ENCODE peak calls at places on chromosome 2, in eight cellular contexts. One of them, this sample, is unnamed.

GRCh38 chr2:61221819-61222218 is 59.8 kb downstream of the C2orf74 start:
- DNase-seq in type B pancreatic cell: no peak
- DNase-seq in heart left ventricle: no peak
- DNase-seq in astrocyte of the cerebellum: no peak
- DNase-seq in fibroblast of pulmonary artery: no peak
- DNase-seq in keratinocyte: no peak
- DNase-seq in dorsolateral prefrontal cortex: no peak
- DNase-seq in HepG2: no peak
- DNase-seq in this sample: no peak

GRCh38 chr2:158990397-158991209 is 22.2 kb downstream of the TANC1 start:
- DNase-seq in type B pancreatic cell: no peak
- DNase-seq in heart left ventricle: no peak
- DNase-seq in astrocyte of the cerebellum: peak
- DNase-seq in fibroblast of pulmonary artery: peak
- DNase-seq in keratinocyte: peak
- DNase-seq in dorsolateral prefrontal cortex: no peak
- DNase-seq in HepG2: no peak
- DNase-seq in this sample: no peak

GRCh38 chr2:175955168-175955567 is 46.9 kb downstream of the LNPK start:
- DNase-seq in type B pancreatic cell: no peak
- DNase-seq in heart left ventricle: no peak
- DNase-seq in astrocyte of the cerebellum: no peak
- DNase-seq in fibroblast of pulmonary artery: no peak
- DNase-seq in keratinocyte: no peak
- DNase-seq in dorsolateral prefrontal cortex: no peak
- DNase-seq in HepG2: no peak
- DNase-seq in this sample: no peak

GRCh38 chr2:150625300-150625699 is 137.8 kb upstream of the RND3 start:
- DNase-seq in type B pancreatic cell: no peak
- DNase-seq in heart left ventricle: no peak
- DNase-seq in astrocyte of the cerebellum: no peak
- DNase-seq in fibroblast of pulmonary artery: no peak
- DNase-seq in keratinocyte: no peak
- DNase-seq in dorsolateral prefrontal cortex: no peak
- DNase-seq in HepG2: no peak
- DNase-seq in this sample: no peak

GRCh38 chr2:127321306-127321705 is 27.4 kb upstream of the ERCC3 start:
- DNase-seq in type B pancreatic cell: no peak
- DNase-seq in heart left ventricle: no peak
- DNase-seq in astrocyte of the cerebellum: no peak
- DNase-seq in fibroblast of pulmonary artery: peak
- DNase-seq in keratinocyte: no peak
- DNase-seq in dorsolateral prefrontal cortex: no peak
- DNase-seq in HepG2: peak
- DNase-seq in this sample: no peak

GRCh38 chr2:224085246-224085645 is 46.2 kb upstream of the SERPINE2 start:
- DNase-seq in type B pancreatic cell: no peak
- DNase-seq in heart left ventricle: no peak
- DNase-seq in astrocyte of the cerebellum: no peak
- DNase-seq in fibroblast of pulmonary artery: no peak
- DNase-seq in keratinocyte: no peak
- DNase-seq in dorsolateral prefrontal cortex: no peak
- DNase-seq in HepG2: peak
- DNase-seq in this sample: no peak

GRCh38 chr2:119683717-119684443 is 4.9 kb downstream of the TMEM177 start:
- DNase-seq in type B pancreatic cell: no peak
- DNase-seq in heart left ventricle: no peak
- DNase-seq in astrocyte of the cerebellum: no peak
- DNase-seq in fibroblast of pulmonary artery: peak
- DNase-seq in keratinocyte: no peak
- DNase-seq in dorsolateral prefrontal cortex: peak
- DNase-seq in HepG2: no peak
- DNase-seq in this sample: no peak

GRCh38 chr2:121356058-121356640 is 71.1 kb upstream of the TFCP2L1 start:
- DNase-seq in type B pancreatic cell: no peak
- DNase-seq in heart left ventricle: peak
- DNase-seq in astrocyte of the cerebellum: peak
- DNase-seq in fibroblast of pulmonary artery: peak
- DNase-seq in keratinocyte: peak
- DNase-seq in dorsolateral prefrontal cortex: no peak
- DNase-seq in HepG2: peak
- DNase-seq in this sample: no peak

GRCh38 chr2:64989982-64990614 is 899 bp downstream of the SLC1A4 start:
- DNase-seq in type B pancreatic cell: peak
- DNase-seq in heart left ventricle: peak
- DNase-seq in astrocyte of the cerebellum: no peak
- DNase-seq in fibroblast of pulmonary artery: no peak
- DNase-seq in keratinocyte: no peak
- DNase-seq in dorsolateral prefrontal cortex: peak
- DNase-seq in HepG2: peak
- DNase-seq in this sample: peak

GRCh38 chr2:84906108-84906899 is 848 bp downstream of the TMSB10 start:
- DNase-seq in type B pancreatic cell: no peak
- DNase-seq in heart left ventricle: no peak
- DNase-seq in astrocyte of the cerebellum: no peak
- DNase-seq in fibroblast of pulmonary artery: no peak
- DNase-seq in keratinocyte: no peak
- DNase-seq in dorsolateral prefrontal cortex: peak
- DNase-seq in HepG2: no peak
- DNase-seq in this sample: peak

GRCh38 chr2:237486819-237487448 is at the start of gene MLPH:
- DNase-seq in type B pancreatic cell: no peak
- DNase-seq in heart left ventricle: no peak
- DNase-seq in astrocyte of the cerebellum: no peak
- DNase-seq in fibroblast of pulmonary artery: no peak
- DNase-seq in keratinocyte: no peak
- DNase-seq in dorsolateral prefrontal cortex: no peak
- DNase-seq in HepG2: no peak
- DNase-seq in this sample: no peak

GRCh38 chr2:72222829-72223564 is 75.3 kb upstream of the CYP26B1 start:
- DNase-seq in type B pancreatic cell: no peak
- DNase-seq in heart left ventricle: no peak
- DNase-seq in astrocyte of the cerebellum: peak
- DNase-seq in fibroblast of pulmonary artery: no peak
- DNase-seq in keratinocyte: no peak
- DNase-seq in dorsolateral prefrontal cortex: no peak
- DNase-seq in HepG2: no peak
- DNase-seq in this sample: no peak

GRCh38 chr2:79711098-79711497 is 198.2 kb downstream of the CTNNA2 start:
- DNase-seq in type B pancreatic cell: no peak
- DNase-seq in heart left ventricle: no peak
- DNase-seq in astrocyte of the cerebellum: no peak
- DNase-seq in fibroblast of pulmonary artery: no peak
- DNase-seq in keratinocyte: no peak
- DNase-seq in dorsolateral prefrontal cortex: no peak
- DNase-seq in HepG2: no peak
- DNase-seq in this sample: no peak

GRCh38 chr2:201116959-201117734 is 1.2 kb downstream of the CFLAR start:
- DNase-seq in type B pancreatic cell: no peak
- DNase-seq in heart left ventricle: peak
- DNase-seq in astrocyte of the cerebellum: peak
- DNase-seq in fibroblast of pulmonary artery: peak
- DNase-seq in keratinocyte: no peak
- DNase-seq in dorsolateral prefrontal cortex: no peak
- DNase-seq in HepG2: peak
- DNase-seq in this sample: no peak

GRCh38 chr2:64237266-64237665 is 93.0 kb upstream of the PELI1 start:
- DNase-seq in type B pancreatic cell: no peak
- DNase-seq in heart left ventricle: peak
- DNase-seq in astrocyte of the cerebellum: no peak
- DNase-seq in fibroblast of pulmonary artery: no peak
- DNase-seq in keratinocyte: no peak
- DNase-seq in dorsolateral prefrontal cortex: no peak
- DNase-seq in HepG2: no peak
- DNase-seq in this sample: no peak

GRCh38 chr2:740446-741293 is 63.5 kb upstream of the TMEM18 start:
- DNase-seq in type B pancreatic cell: peak
- DNase-seq in heart left ventricle: peak
- DNase-seq in astrocyte of the cerebellum: peak
- DNase-seq in fibroblast of pulmonary artery: peak
- DNase-seq in keratinocyte: peak
- DNase-seq in dorsolateral prefrontal cortex: peak
- DNase-seq in HepG2: peak
- DNase-seq in this sample: no peak
- TF ChIP-seq CTCF in type B pancreatic cell: no peak
- TF ChIP-seq CTCF in heart left ventricle: no peak
- TF ChIP-seq CTCF in astrocyte of the cerebellum: no peak
- TF ChIP-seq CTCF in fibroblast of pulmonary artery: no peak
- TF ChIP-seq CTCF in keratinocyte: no peak
- TF ChIP-seq CTCF in dorsolateral prefrontal cortex: no peak
- TF ChIP-seq CTCF in HepG2: peak
- TF ChIP-seq CTCF in this sample: no peak

GRCh38 chr2:3692375-3692774 is 11.0 kb upstream of the DCDC2C start:
- DNase-seq in type B pancreatic cell: no peak
- DNase-seq in heart left ventricle: no peak
- DNase-seq in astrocyte of the cerebellum: no peak
- DNase-seq in fibroblast of pulmonary artery: peak
- DNase-seq in keratinocyte: no peak
- DNase-seq in dorsolateral prefrontal cortex: no peak
- DNase-seq in HepG2: peak
- DNase-seq in this sample: no peak
- TF ChIP-seq CTCF in type B pancreatic cell: peak
- TF ChIP-seq CTCF in heart left ventricle: no peak
- TF ChIP-seq CTCF in astrocyte of the cerebellum: peak
- TF ChIP-seq CTCF in fibroblast of pulmonary artery: peak
- TF ChIP-seq CTCF in keratinocyte: peak
- TF ChIP-seq CTCF in dorsolateral prefrontal cortex: no peak
- TF ChIP-seq CTCF in HepG2: peak
- TF ChIP-seq CTCF in this sample: no peak

DNA sequence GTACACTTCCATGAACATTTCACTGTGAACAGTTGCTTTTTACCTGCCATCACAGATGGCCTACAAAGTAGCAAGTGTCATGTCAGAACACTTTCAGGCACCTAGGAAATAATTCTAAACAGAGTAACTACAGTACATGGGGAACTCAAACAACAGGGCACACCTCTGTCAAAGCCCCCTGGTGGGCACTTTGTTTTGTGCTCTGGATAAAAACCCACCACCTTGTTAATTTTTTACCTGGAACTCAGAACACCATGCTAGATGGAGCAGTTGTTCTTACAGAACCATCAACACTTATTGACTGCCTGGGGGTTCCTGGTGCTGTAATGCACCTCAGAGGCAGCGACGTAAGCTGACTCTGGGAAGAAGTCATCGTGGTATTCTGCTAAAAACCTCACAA is 2.3 kb downstream of the MSL3B start:
- DNase-seq in type B pancreatic cell: no peak
- DNase-seq in heart left ventricle: no peak
- DNase-seq in astrocyte of the cerebellum: no peak
- DNase-seq in fibroblast of pulmonary artery: no peak
- DNase-seq in keratinocyte: no peak
- DNase-seq in dorsolateral prefrontal cortex: no peak
- DNase-seq in HepG2: peak
- DNase-seq in this sample: no peak
- TF ChIP-seq CTCF in type B pancreatic cell: peak
- TF ChIP-seq CTCF in heart left ventricle: no peak
- TF ChIP-seq CTCF in astrocyte of the cerebellum: peak
- TF ChIP-seq CTCF in fibroblast of pulmonary artery: peak
- TF ChIP-seq CTCF in keratinocyte: no peak
- TF ChIP-seq CTCF in dorsolateral prefrontal cortex: no peak
- TF ChIP-seq CTCF in HepG2: peak
- TF ChIP-seq CTCF in this sample: no peak

GRCh38 chr2:122446761-122447160 is 691.3 kb downstream of the TSN start:
- DNase-seq in type B pancreatic cell: no peak
- DNase-seq in heart left ventricle: no peak
- DNase-seq in astrocyte of the cerebellum: no peak
- DNase-seq in fibroblast of pulmonary artery: no peak
- DNase-seq in keratinocyte: no peak
- DNase-seq in dorsolateral prefrontal cortex: no peak
- DNase-seq in HepG2: no peak
- DNase-seq in this sample: no peak

GRCh38 chr2:122451697-122452096 is 696.2 kb downstream of the TSN start:
- DNase-seq in type B pancreatic cell: no peak
- DNase-seq in heart left ventricle: no peak
- DNase-seq in astrocyte of the cerebellum: no peak
- DNase-seq in fibroblast of pulmonary artery: no peak
- DNase-seq in keratinocyte: no peak
- DNase-seq in dorsolateral prefrontal cortex: no peak
- DNase-seq in HepG2: no peak
- DNase-seq in this sample: no peak

GRCh38 chr2:122447237-122447636 is 691.8 kb downstream of the TSN start:
- DNase-seq in type B pancreatic cell: no peak
- DNase-seq in heart left ventricle: no peak
- DNase-seq in astrocyte of the cerebellum: no peak
- DNase-seq in fibroblast of pulmonary artery: no peak
- DNase-seq in keratinocyte: no peak
- DNase-seq in dorsolateral prefrontal cortex: no peak
- DNase-seq in HepG2: no peak
- DNase-seq in this sample: no peak

DNA sequence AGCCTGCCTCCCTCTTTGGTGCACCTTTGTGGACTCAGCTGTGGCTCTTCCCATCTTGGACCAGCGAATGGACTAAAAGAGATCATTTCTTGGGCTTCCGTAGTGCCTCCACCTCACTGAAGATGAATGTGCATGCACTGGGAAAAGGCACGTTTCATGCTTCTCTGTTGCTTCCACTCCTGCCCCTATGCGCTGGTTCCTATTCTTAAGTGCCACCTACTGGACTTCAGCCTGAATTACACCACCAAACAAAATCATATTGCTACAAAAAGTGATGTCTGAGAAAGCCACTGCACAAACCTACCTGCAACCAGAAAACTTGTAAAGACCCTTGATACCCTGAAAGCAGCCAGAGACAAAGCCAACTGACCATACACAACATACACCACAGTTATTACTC is 695.6 kb downstream of the TSN start:
- DNase-seq in type B pancreatic cell: no peak
- DNase-seq in heart left ventricle: no peak
- DNase-seq in astrocyte of the cerebellum: no peak
- DNase-seq in fibroblast of pulmonary artery: peak
- DNase-seq in keratinocyte: no peak
- DNase-seq in dorsolateral prefrontal cortex: no peak
- DNase-seq in HepG2: peak
- DNase-seq in this sample: no peak
- TF ChIP-seq CTCF in type B pancreatic cell: peak
- TF ChIP-seq CTCF in heart left ventricle: no peak
- TF ChIP-seq CTCF in astrocyte of the cerebellum: peak
- TF ChIP-seq CTCF in fibroblast of pulmonary artery: peak
- TF ChIP-seq CTCF in keratinocyte: peak
- TF ChIP-seq CTCF in dorsolateral prefrontal cortex: peak
- TF ChIP-seq CTCF in HepG2: peak
- TF ChIP-seq CTCF in this sample: no peak

GRCh38 chr2:57111531-57111930 is 927.7 kb downstream of the CCDC85A start:
- DNase-seq in type B pancreatic cell: no peak
- DNase-seq in heart left ventricle: no peak
- DNase-seq in astrocyte of the cerebellum: no peak
- DNase-seq in fibroblast of pulmonary artery: no peak
- DNase-seq in keratinocyte: no peak
- DNase-seq in dorsolateral prefrontal cortex: no peak
- DNase-seq in HepG2: no peak
- DNase-seq in this sample: no peak
- TF ChIP-seq CTCF in type B pancreatic cell: no peak
- TF ChIP-seq CTCF in heart left ventricle: no peak
- TF ChIP-seq CTCF in astrocyte of the cerebellum: no peak
- TF ChIP-seq CTCF in fibroblast of pulmonary artery: no peak
- TF ChIP-seq CTCF in keratinocyte: no peak
- TF ChIP-seq CTCF in dorsolateral prefrontal cortex: no peak
- TF ChIP-seq CTCF in HepG2: no peak
- TF ChIP-seq CTCF in this sample: no peak